ENCODE peak calls at places on chromosomes 3 and 15, in six cellular contexts. M is activated CD8-positive, alpha-beta T cell treated with anti-CD3 and anti-CD28 coated beads, Interleukin-2, amount 10 ng/mL, durations not matched to agents 7 days and 5 days; A is psoas muscle; O is nucleus accumbens; E is stimulated activated CD8-positive, alpha-beta memory T cell treated with anti-CD3 and anti-CD28 coated beads, Interleukin-12 subunit alpha, Interleukin-12 subunit beta, amount 100 ng/mL, for 4 hours; J is germinal center. G is an unnamed sample.

GRCh38 chr3:161854232-161854771 is 357.7 kb downstream of the OTOL1 start:
- DNase-seq in M (peak; percentile 27), A (no peak), O (no peak), E (no peak), J (no peak), G (no peak)

GRCh38 chr3:16500911-16501310 is 12.6 kb downstream of the RFTN1 start:
- DNase-seq in M (no peak), A (no peak), O (no peak), E (no peak), J (no peak), G (no peak)

GRCh38 chr3:146865175-146865755 is 260.1 kb upstream of the PLSCR5 start:
- DNase-seq in M (no peak), A (no peak), O (no peak), E (no peak), J (no peak), G (no peak)

GRCh38 chr15:50865515-50866370 is 42.7 kb upstream of the AP4E1 start:
- DNase-seq in M (no peak), A (no peak), O (no peak), E (no peak), J (no peak), G (no peak)

GRCh38 chr15:74603026-74603788 is 12.4 kb upstream of the CLK3 start:
- DNase-seq in M (no peak), A (no peak), O (no peak), E (no peak), J (no peak), G (no peak)

GRCh38 chr3:4720316-4721075 is 227.3 kb downstream of the ITPR1 start:
- DNase-seq in M (no peak), A (peak; percentile 57), O (peak; percentile 56), E (no peak), J (no peak), G (peak; percentile 77)

GRCh38 chr3:111781561-111782446 is 77.3 kb upstream of the PHLDB2 start:
- DNase-seq in M (no peak), A (no peak), O (no peak), E (no peak), J (no peak), G (no peak)

GRCh38 chr3:134931045-134931775 is 136.2 kb downstream of the EPHB1 start:
- DNase-seq in M (no peak), A (no peak), O (no peak), E (no peak), J (no peak), G (no peak)

GRCh38 chr15:55846108-55846707 is 103.3 kb upstream of the PRTG start:
- DNase-seq in M (peak; percentile 74), A (no peak), O (no peak), E (no peak), J (peak; percentile 35), G (peak; percentile 59)

GRCh38 chr3:149688122-149688757 is 30.4 kb upstream of the WWTR1 start:
- DNase-seq in M (no peak), A (no peak), O (no peak), E (no peak), J (no peak), G (no peak)

GRCh38 chr3:156750191-156750873 is 75.8 kb upstream of the LEKR1 start:
- DNase-seq in M (no peak), A (no peak), O (no peak), E (no peak), J (no peak), G (no peak)

GRCh38 chr3:48623851-48624547 is 2.4 kb upstream of the TMEM89 start:
- DNase-seq in M (no peak), A (no peak), O (no peak), E (no peak), J (no peak), G (no peak)

GRCh38 chr3:67719333-67719732 is 64.9 kb upstream of the SUCLG2 start:
- DNase-seq in M (no peak), A (no peak), O (no peak), E (no peak), J (no peak), G (no peak)

GRCh38 chr15:33789141-33789540 is 179.2 kb upstream of the CHRM5 start:
- DNase-seq in M (no peak), A (no peak), O (no peak), E (no peak), J (no peak), G (no peak)

GRCh38 chr3:171703144-171703543 is 107.1 kb downstream of the PLD1 start:
- DNase-seq in M (no peak), A (no peak), O (no peak), E (no peak), J (no peak), G (no peak)

GRCh38 chr3:177904661-177905060 is 631.6 kb upstream of the KCNMB2 start:
- DNase-seq in M (no peak), A (no peak), O (no peak), E (no peak), J (no peak), G (no peak)

GRCh38 chr3:81788044-81788443 is 26.6 kb upstream of the GBE1 start:
- DNase-seq in M (no peak), A (no peak), O (no peak), E (no peak), J (no peak), G (no peak)

GRCh38 chr3:138356666-138357409 is 8.5 kb downstream of the MRAS start:
- DNase-seq in M (no peak), A (no peak), O (peak; percentile 36), E (no peak), J (no peak), G (peak; percentile 62)